ENCODE peak calls at places on chromosomes 6 and 20, in six cellular contexts. G is IMR-90, M is H1, L is H9, S is trophoblast cell, E is mesenchymal stem cell. T is an unnamed sample. For H3K9me3, the result is how much of the 10 kb centered on the place peaks cover.

GRCh38 chr6:42104807-42105713 is 37.4 kb downstream of the C6orf132 start:
- DNase-seq in G (no peak), M (no peak), L (peak), S (no peak), E (no peak), T (no peak)

GRCh38 chr6:168585441-168585840 is 144.5 kb downstream of the SMOC2 start:
- DNase-seq in G (no peak), M (no peak), L (no peak), S (no peak), E (no peak), T (no peak)

GRCh38 chr6:41464481-41464880 is 81.7 kb upstream of the FOXP4 start:
- DNase-seq in G (peak), M (no peak), L (no peak), S (no peak), E (no peak), T (no peak)

GRCh38 chr6:570812-571211 is 86.1 kb downstream of the HUS1B start:
- DNase-seq in G (no peak), M (no peak), L (no peak), S (no peak), E (no peak), T (no peak)

GRCh38 chr20:41587523-41587922 is 30.7 kb downstream of the CHD6 start:
- DNase-seq in G (no peak), M (no peak), L (no peak), S (no peak), E (no peak), T (no peak)

GRCh38 chr6:156126535-156126934 is 650.6 kb upstream of the ARID1B start:
- DNase-seq in G (no peak), M (no peak), L (no peak), S (no peak), E (no peak), T (no peak)

GRCh38 chr20:57047281-57048026 is 219.0 kb downstream of the BMP7 start:
- DNase-seq in G (no peak), M (no peak), L (no peak), S (peak), E (peak), T (no peak)

GRCh38 chr6:15148356-15149058 is 97.4 kb upstream of the JARID2 start:
- DNase-seq in G (peak), M (no peak), L (peak), S (no peak), E (peak), T (no peak)

GRCh38 chr6:101851911-101852310 is 458.4 kb downstream of the GRIK2 start:
- DNase-seq in G (peak), M (no peak), L (no peak), S (no peak), E (no peak), T (no peak)

GRCh38 chr6:142810952-142811514 is 133.9 kb downstream of the HIVEP2 start:
- DNase-seq in G (peak), M (no peak), L (no peak), S (no peak), E (peak), T (no peak)

GRCh38 chr20:2340136-2340535 is 40.6 kb upstream of the TGM6 start:
- DNase-seq in G (no peak), M (no peak), L (no peak), S (no peak), E (no peak), T (no peak)

GRCh38 chr6:40933864-40934263 is 105.2 kb downstream of the UNC5CL start:
- DNase-seq in G (peak), M (no peak), L (no peak), S (no peak), E (peak), T (no peak)

GRCh38 chr20:8218861-8219260 is 86.8 kb downstream of the PLCB1 start:
- DNase-seq in G (peak), M (no peak), L (no peak), S (no peak), E (peak), T (no peak)

GRCh38 chr20:46552460-46553420 is 2.3 kb upstream of the OCSTAMP start:
- DNase-seq in G (no peak), M (no peak), L (no peak), S (no peak), E (no peak), T (no peak)

GRCh38 chr6:8080338-8081151 is 16.4 kb upstream of the BLOC1S5 start:
- DNase-seq in G (peak), M (no peak), L (no peak), S (no peak), E (peak), T (no peak)

GRCh38 chr20:33415948-33416347 is 14.6 kb upstream of the CDK5RAP1 start:
- DNase-seq in G (peak), M (peak), L (peak), S (no peak), E (peak), T (peak)

GRCh38 chr6:131592935-131593334 is 19.9 kb downstream of the ARG1 start:
- DNase-seq in G (no peak), M (no peak), L (no peak), S (no peak), E (no peak), T (no peak)

GRCh38 chr6:10112871-10113584 is 301.8 kb downstream of the TFAP2A start:
- DNase-seq in G (no peak), M (no peak), L (peak), S (no peak), E (no peak), T (peak)

GRCh38 chr6:130377911-130378310 is 12.1 kb downstream of the TMEM200A start:
- DNase-seq in G (no peak), M (no peak), L (no peak), S (no peak), E (no peak), T (no peak)

GRCh38 chr6:114108119-114109002 is 137.4 kb upstream of the HDAC2 start:
- DNase-seq in G (peak), M (no peak), L (peak), S (peak), E (peak), T (peak)

GRCh38 chr20:63739129-63740069 is at the start of gene SLC2A4RG:
- DNase-seq in G (peak), M (no peak), L (peak), S (peak), E (peak), T (peak)

GRCh38 chr6:36642913-36643817 is 35.3 kb upstream of the CDKN1A start:
- DNase-seq in G (peak), M (no peak), L (no peak), S (no peak), E (peak), T (no peak)

GRCh38 chr20:48673485-48673884 is 154.3 kb downstream of the PREX1 start:
- DNase-seq in G (no peak), M (no peak), L (no peak), S (no peak), E (no peak), T (no peak)

GRCh38 chr6:145815875-145816274 is 1.3 kb upstream of the FBXO30 start:
- DNase-seq in G (peak), M (no peak), L (no peak), S (no peak), E (peak), T (no peak)

GRCh38 chr20:15582146-15582776 is 991.0 kb downstream of the KIF16B start:
- DNase-seq in G (peak), M (no peak), L (no peak), S (no peak), E (peak), T (no peak)

GRCh38 chr6:24643925-24644324 is 2.1 kb downstream of the KIAA0319 start:
- DNase-seq in G (no peak), M (no peak), L (no peak), S (no peak), E (no peak), T (no peak)

GRCh38 chr6:113586966-113587699 is 270.0 kb upstream of the MARCKS start:
- DNase-seq in G (no peak), M (peak), L (peak), S (no peak), E (no peak), T (peak)

DNA sequence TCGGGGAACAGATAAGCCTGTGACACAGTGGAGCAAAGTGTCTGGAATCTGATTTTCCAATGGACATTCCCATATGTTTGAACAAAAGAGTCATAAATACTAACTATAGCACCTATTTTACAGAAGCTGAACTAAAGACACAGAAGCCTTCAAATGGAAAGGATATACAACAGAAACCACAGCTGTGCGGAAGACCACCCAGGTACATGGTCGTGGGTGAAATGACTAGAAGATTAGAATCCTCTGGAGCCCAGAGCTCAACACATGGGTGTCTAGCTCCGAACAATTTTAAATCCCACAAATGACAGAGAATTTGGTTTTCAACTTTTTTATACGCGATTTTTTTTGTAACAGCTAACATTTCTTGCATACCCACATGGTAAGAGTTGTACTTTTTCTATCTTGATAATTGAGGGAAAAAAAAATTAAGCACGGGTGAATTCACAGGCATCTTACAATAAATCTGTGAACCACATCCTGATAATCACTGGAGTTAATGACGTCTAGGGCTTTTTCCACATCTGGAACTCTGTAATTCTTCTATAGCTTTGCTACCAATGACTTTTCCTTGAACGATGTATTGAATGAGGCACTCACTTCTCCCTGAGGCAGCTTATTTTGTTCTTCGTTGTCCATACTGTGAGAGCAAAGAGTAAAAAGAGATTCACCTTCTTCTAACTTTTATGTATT is 271.1 kb upstream of the AGPAT4 start:
- DNase-seq in G (no peak), M (no peak), L (no peak), S (no peak), E (no peak), T (no peak)
- H3K9me3 ChIP-seq in G (under half), M (under half), L (under half), S (under half), E (under half), T (under half)

DNA sequence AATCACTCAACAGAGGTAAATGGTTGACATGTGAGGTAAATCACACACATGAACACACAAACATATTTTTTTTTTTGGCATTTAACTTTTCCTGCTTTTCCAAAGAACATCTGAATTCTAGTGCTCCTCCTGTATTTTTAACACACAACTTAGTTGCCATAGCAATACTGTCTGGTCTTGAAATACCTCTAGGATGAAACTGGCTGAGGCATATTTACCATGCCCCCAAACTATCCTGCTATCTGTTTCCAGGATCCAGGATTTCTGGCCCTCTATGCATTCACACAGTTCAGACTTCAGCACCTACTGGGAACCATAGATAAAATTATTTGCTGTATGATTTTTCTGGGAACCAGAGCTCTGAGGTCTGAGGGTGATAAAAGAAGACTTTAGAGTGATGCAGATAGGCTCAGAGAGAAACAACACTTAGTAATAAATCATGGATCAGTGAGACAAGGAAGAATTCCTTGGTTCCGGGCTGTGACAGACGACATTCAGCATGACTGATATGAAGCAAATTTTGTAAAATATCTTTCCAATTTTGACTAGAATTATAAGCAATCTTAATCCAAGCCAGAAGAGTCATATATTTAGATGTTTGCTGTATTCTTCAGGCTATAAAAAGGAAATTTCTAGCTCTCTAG is 359.7 kb downstream of the BTBD9 start:
- DNase-seq in G (no peak), M (no peak), L (no peak), S (no peak), E (no peak), T (no peak)
- H2BK120ac ChIP-seq in G (no peak), M (no peak), L (no peak), S (no peak), E (no peak), T (no peak)

GRCh38 chr20:31390490-31390889 is at the start of gene DEFB119:
- DNase-seq in G (no peak), M (no peak), L (no peak), S (no peak), E (no peak), T (no peak)
- H3K9me3 ChIP-seq in G (under half), M (half or more), L (half or more), S (under half), E (under half), T (under half)

GRCh38 chr6:73521351-73522254 is 771 bp upstream of the EEF1A1 start:
- DNase-seq in G (peak), M (no peak), L (no peak), S (peak), E (peak), T (no peak)

GRCh38 chr6:73519943-73520687 is 717 bp downstream of the EEF1A1 start:
- DNase-seq in G (peak), M (no peak), L (peak), S (peak), E (peak), T (no peak)

GRCh38 chr6:73523434-73524123 is 2.7 kb upstream of the EEF1A1 start:
- DNase-seq in G (peak), M (no peak), L (peak), S (peak), E (no peak), T (no peak)

GRCh38 chr6:73516712-73517489 is 3.9 kb downstream of the EEF1A1 start:
- DNase-seq in G (peak), M (no peak), L (no peak), S (no peak), E (peak), T (no peak)

GRCh38 chr6:73520688-73521350 is at the start of gene EEF1A1:
- DNase-seq in G (peak), M (peak), L (peak), S (peak), E (peak), T (peak)
- H2BK120ac ChIP-seq in G (peak), M (peak), L (peak), S (peak), E (peak), T (peak)

GRCh38 chr6:21504790-21505189 is 88.8 kb upstream of the SOX4 start:
- DNase-seq in G (no peak), M (no peak), L (no peak), S (no peak), E (no peak), T (no peak)
- H3K9me3 ChIP-seq in G (under half), M (under half), L (under half), S (under half), E (under half), T (under half)

DNA sequence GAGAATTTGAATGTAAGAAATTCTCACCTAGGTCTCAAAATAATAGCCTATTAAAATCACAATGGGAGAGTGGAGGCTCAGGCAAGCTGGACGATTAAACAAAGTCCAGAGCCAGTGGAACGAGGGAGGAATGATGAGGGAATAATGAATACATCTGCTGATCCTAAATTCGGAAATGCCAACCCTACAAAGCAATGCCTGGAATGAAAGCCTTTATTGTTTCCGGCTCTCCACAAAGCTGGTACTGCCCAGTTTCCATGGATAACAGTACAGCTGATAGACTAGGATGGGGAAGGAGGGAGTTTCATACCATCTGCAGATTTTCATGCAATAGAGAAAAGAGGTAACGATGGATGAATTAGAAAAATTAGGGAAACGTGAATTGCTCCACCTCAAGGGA is 356.1 kb downstream of the CBLN4 start:
- DNase-seq in G (no peak), M (no peak), L (no peak), S (no peak), E (no peak), T (peak)
- H2BK120ac ChIP-seq in G (no peak), M (no peak), L (no peak), S (no peak), E (no peak), T (no peak)

GRCh38 chr6:19320066-19320465 is 517.1 kb upstream of the ID4 start:
- DNase-seq in G (no peak), M (no peak), L (no peak), S (no peak), E (no peak), T (no peak)

GRCh38 chr6:19322691-19323470 is 514.3 kb upstream of the ID4 start:
- DNase-seq in G (no peak), M (no peak), L (no peak), S (no peak), E (no peak), T (no peak)

GRCh38 chr6:19317587-19317986 is 519.6 kb upstream of the ID4 start:
- DNase-seq in G (no peak), M (no peak), L (no peak), S (no peak), E (no peak), T (no peak)

GRCh38 chr6:19319005-19319404 is 518.2 kb upstream of the ID4 start:
- DNase-seq in G (no peak), M (no peak), L (no peak), S (no peak), E (no peak), T (no peak)
- H3K9me3 ChIP-seq in G (under half), M (under half), L (under half), S (under half), E (under half), T (under half)

DNA sequence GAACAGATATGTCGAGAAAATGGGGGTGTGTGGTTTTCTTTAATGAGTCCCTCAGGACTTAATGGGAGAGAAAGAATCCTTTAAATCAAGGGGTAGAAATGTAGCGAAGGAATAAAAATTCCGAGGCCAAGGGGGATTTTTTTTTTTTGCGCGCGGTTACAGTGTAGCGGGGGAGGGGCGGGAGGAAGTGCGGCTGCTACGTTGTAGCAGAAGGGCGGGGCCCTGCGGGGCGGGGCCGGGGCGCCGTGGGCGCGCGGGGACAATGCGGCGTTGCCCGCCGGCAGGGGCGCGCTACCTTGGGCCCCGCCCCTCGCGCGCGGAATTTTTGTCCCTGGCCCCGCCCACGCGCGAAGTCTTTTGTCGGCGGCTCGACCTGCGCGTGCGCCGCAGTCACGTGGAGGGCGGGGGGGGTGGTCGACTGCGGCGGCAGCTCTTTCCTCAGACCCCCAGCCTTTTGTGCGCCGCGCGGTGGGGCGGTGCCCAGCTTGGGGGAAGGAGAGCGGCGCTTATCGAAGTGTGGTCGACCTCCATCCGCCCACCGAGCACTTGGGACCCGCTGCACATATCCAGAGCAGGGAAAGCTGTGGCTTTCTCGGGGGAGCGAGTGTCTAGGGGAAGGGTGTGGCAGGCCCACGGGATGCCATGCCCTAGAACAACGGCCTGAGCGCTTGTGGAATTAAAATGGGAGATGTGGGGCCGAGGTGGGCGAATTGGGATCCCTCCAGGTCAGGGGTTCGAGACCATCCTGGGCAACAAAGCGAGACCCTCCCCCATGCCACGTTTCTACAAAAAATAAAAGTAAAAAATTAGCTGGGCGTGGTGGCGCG is 1.3 kb downstream of the TUBB start:
- DNase-seq in G (peak), M (no peak), L (peak), S (peak), E (peak), T (peak)
- H2BK120ac ChIP-seq in G (peak), M (no peak), L (no peak), S (peak), E (peak), T (no peak)